ENCODE peak calls at places on chromosomes 3 and 15, in four cellular contexts. C is iPS-NIHi11, I is foreskin fibroblast, T is RCC 7860. N is an unnamed sample.

GRCh38 chr3:15267502-15267901 is 61.5 kb downstream of the CAPN7 start:
- DNase-seq in C (no peak), I (no peak), T (no peak), N (no peak)

GRCh38 chr3:3627104-3627503 is 172.1 kb upstream of the LRRN1 start:
- DNase-seq in C (no peak), I (no peak), T (no peak), N (no peak)

GRCh38 chr3:194871864-194872668 is 186.4 kb downstream of the FAM43A start:
- DNase-seq in C (no peak), I (peak), T (peak), N (peak)

GRCh38 chr3:51686512-51687215 is 15.6 kb downstream of the TEX264 start:
- DNase-seq in C (no peak), I (peak), T (no peak), N (peak)

GRCh38 chr15:48433226-48433886 is 102.1 kb downstream of the DUT start:
- DNase-seq in C (no peak), I (peak), T (no peak), N (no peak)

GRCh38 chr3:24678021-24678420 is 183.4 kb upstream of the THRB start:
- DNase-seq in C (no peak), I (no peak), T (no peak), N (no peak)

GRCh38 chr3:69764861-69765260 is 25.6 kb downstream of the MITF start:
- DNase-seq in C (no peak), I (no peak), T (peak), N (no peak)

GRCh38 chr15:63189955-63190691 is 717 bp downstream of the RAB8B start:
- DNase-seq in C (no peak), I (peak), T (peak), N (peak)

GRCh38 chr3:9147215-9147895 is 102.1 kb downstream of the SRGAP3 start:
- DNase-seq in C (no peak), I (peak), T (no peak), N (no peak)

GRCh38 chr3:73622135-73622534 is 2.6 kb downstream of the PDZRN3 start:
- DNase-seq in C (peak), I (peak), T (no peak), N (peak)

GRCh38 chr3:144523396-144523795 is 551.8 kb downstream of the DIPK2A start:
- DNase-seq in C (no peak), I (no peak), T (no peak), N (no peak)

GRCh38 chr15:96358006-96358794 is 27.7 kb downstream of the NR2F2 start:
- DNase-seq in C (no peak), I (peak), T (no peak), N (no peak)

GRCh38 chr3:126480864-126481263 is 5.2 kb upstream of the ZXDC start:
- DNase-seq in C (no peak), I (no peak), T (no peak), N (no peak)

GRCh38 chr15:99000001-99000590 is 7.5 kb downstream of the PGPEP1L start:
- DNase-seq in C (no peak), I (no peak), T (no peak), N (no peak)